ENCODE peak calls at places on chromosomes 1 and 21, in nine cellular contexts. C is effector memory CD8-positive, alpha-beta T cell; N is mucosa of gallbladder; V is choroid plexus epithelial cell; P is stimulated activated naive B cell treated with anti-CD40 and anti-IgM and Interleukin-4, amounts not matched to agents 10 μg/mL and 1 μg/mL and 100 μg/mL, for 72 hours; Z is MV-4-11; L is HTR-8/SVneo; B is activated CD4-positive, alpha-beta T cell treated with anti-CD3 and anti-CD28 coated beads for 24 hours; E is AG08395. W is an unnamed sample.

GRCh38 chr1:36309397-36309796 is 3.2 kb downstream of the SH3D21 start:
- DNase-seq in C (no peak), N (no peak), V (no peak), P (no peak), Z (no peak), L (no peak), B (no peak), E (no peak), W (no peak)

GRCh38 chr1:223052931-223053330 is 90.1 kb downstream of the TLR5 start:
- DNase-seq in C (no peak), N (no peak), V (no peak), P (no peak), Z (no peak), L (no peak), B (no peak), E (peak), W (no peak)

GRCh38 chr1:207393610-207394009 is 60.5 kb upstream of the CR2 start:
- DNase-seq in C (no peak), N (peak), V (peak), P (no peak), Z (no peak), L (no peak), B (no peak), E (peak), W (no peak)

GRCh38 chr21:31397939-31398338 is 53.9 kb upstream of the TIAM1 start:
- DNase-seq in C (no peak), N (no peak), V (no peak), P (no peak), Z (no peak), L (no peak), B (no peak), E (no peak), W (no peak)

GRCh38 chr1:179549368-179549700 is 26.4 kb downstream of the NPHS2 start:
- DNase-seq in C (no peak), N (no peak), V (no peak), P (no peak), Z (no peak), L (no peak), B (no peak), E (no peak), W (no peak)

GRCh38 chr1:152436593-152437338 is 22.7 kb upstream of the CRNN start:
- DNase-seq in C (no peak), N (no peak), V (no peak), P (no peak), Z (no peak), L (no peak), B (no peak), E (peak), W (no peak)

GRCh38 chr21:35908311-35909078 is 151.8 kb downstream of the SETD4 start:
- DNase-seq in C (no peak), N (no peak), V (no peak), P (no peak), Z (no peak), L (no peak), B (no peak), E (no peak), W (no peak)

GRCh38 chr1:178607718-178608408 is 95.0 kb downstream of the TEX35 start:
- DNase-seq in C (no peak), N (no peak), V (peak), P (peak), Z (peak), L (no peak), B (no peak), E (no peak), W (no peak)

GRCh38 chr1:169115891-169116585 is 9.5 kb downstream of the ATP1B1 start:
- DNase-seq in C (no peak), N (peak), V (peak), P (no peak), Z (peak), L (no peak), B (no peak), E (no peak), W (peak)

GRCh38 chr1:110616587-110616986 is 10.4 kb upstream of the KCNA2 start:
- DNase-seq in C (no peak), N (peak), V (peak), P (no peak), Z (peak), L (no peak), B (no peak), E (no peak), W (no peak)

GRCh38 chr1:62198069-62198780 is 3.6 kb downstream of the L1TD1 start:
- DNase-seq in C (no peak), N (no peak), V (no peak), P (no peak), Z (no peak), L (no peak), B (no peak), E (no peak), W (no peak)

GRCh38 chr1:162367073-162367472 is 9.6 kb downstream of the SPATA46 start:
- DNase-seq in C (no peak), N (no peak), V (no peak), P (no peak), Z (no peak), L (no peak), B (no peak), E (no peak), W (no peak)

GRCh38 chr1:215402147-215402546 is 165.0 kb upstream of the KCTD3 start:
- DNase-seq in C (no peak), N (no peak), V (no peak), P (no peak), Z (no peak), L (no peak), B (no peak), E (no peak), W (no peak)

GRCh38 chr1:22625262-22625925 is 11.0 kb upstream of the C1QA start:
- DNase-seq in C (no peak), N (no peak), V (peak), P (no peak), Z (no peak), L (no peak), B (no peak), E (peak), W (no peak)

GRCh38 chr1:187396226-187396625 is 567.5 kb downstream of the PLA2G4A start:
- DNase-seq in C (no peak), N (no peak), V (peak), P (no peak), Z (no peak), L (peak), B (no peak), E (no peak), W (no peak)

GRCh38 chr1:154115180-154115579 is 39.7 kb downstream of the NUP210L start:
- DNase-seq in C (no peak), N (no peak), V (peak), P (no peak), Z (peak), L (no peak), B (no peak), E (no peak), W (no peak)

GRCh38 chr1:41866285-41866684 is 52.4 kb downstream of the HIVEP3 start:
- DNase-seq in C (no peak), N (no peak), V (no peak), P (no peak), Z (no peak), L (no peak), B (no peak), E (no peak), W (no peak)

W was measured in germinal center.